ENCODE peak calls at places on chromosome 7, in seven cellular contexts. P is fibroblast of lung; B is foreskin fibroblast; S is activated naive CD4-positive, alpha-beta T cell; T is memory B cell; J is PC-3; K is T-helper 2 cell. A is an unnamed sample.

GRCh38 chr7:27546610-27547009 is 116.1 kb downstream of the HIBADH start:
- DNase-seq in T (no peak), K (no peak), S (no peak), P (no peak), J (peak), B (no peak), A (no peak)

GRCh38 chr7:17205850-17206353 is 92.5 kb upstream of the AHR start:
- DNase-seq in P (no peak), B (no peak), J (no peak), K (no peak), S (no peak), T (no peak), A (no peak)

GRCh38 chr7:116499168-116500070 is at the start of gene CAV2:
- DNase-seq in K (no peak), P (peak), J (peak), B (peak), T (peak), S (no peak), A (no peak)

GRCh38 chr7:158908552-158908951 is 52.2 kb downstream of the DYNC2I1 start:
- DNase-seq in J (no peak), T (no peak), B (no peak), S (no peak), P (no peak), K (no peak), A (no peak)

GRCh38 chr7:1936531-1937251 is 266.6 kb downstream of the ELFN1 start:
- DNase-seq in J (no peak), T (no peak), S (no peak), P (no peak), B (no peak), K (no peak), A (peak)

GRCh38 chr7:55140221-55140980 is 121.6 kb downstream of the EGFR start:
- DNase-seq in P (peak), T (no peak), S (no peak), K (no peak), J (no peak), B (peak), A (no peak)

GRCh38 chr7:22667562-22668239 is 59.3 kb upstream of the IL6 start:
- DNase-seq in P (peak), J (peak), B (peak), K (peak), T (no peak), S (no peak), A (no peak)

GRCh38 chr7:19269301-19269700 is 124.1 kb upstream of the FERD3L start:
- DNase-seq in K (no peak), P (no peak), J (no peak), T (no peak), S (no peak), B (peak), A (no peak)

GRCh38 chr7:123999698-124000097 is 33.2 kb downstream of the TMEM229A start:
- DNase-seq in S (no peak), J (no peak), B (no peak), P (peak), T (no peak), K (no peak), A (no peak)

GRCh38 chr7:157482517-157483120 is 145.8 kb downstream of the DNAJB6 start:
- DNase-seq in B (peak), T (no peak), S (no peak), K (peak), J (no peak), P (no peak), A (no peak)

GRCh38 chr7:98287486-98287959 is 6.0 kb downstream of the BRI3 start:
- DNase-seq in T (no peak), P (no peak), K (no peak), J (no peak), S (no peak), B (no peak), A (no peak)

GRCh38 chr7:135886334-135887132 is 90.6 kb downstream of the MTPN start:
- DNase-seq in K (no peak), P (no peak), S (no peak), T (no peak), B (no peak), J (no peak), A (no peak)

GRCh38 chr7:390761-391410 is 100.9 kb downstream of the FOXL3 start:
- DNase-seq in P (no peak), J (no peak), K (no peak), T (no peak), B (no peak), S (no peak), A (no peak)

GRCh38 chr7:129375221-129375938 is 58.9 kb upstream of the STRIP2 start:
- DNase-seq in P (no peak), S (no peak), J (no peak), K (no peak), B (no peak), T (no peak), A (no peak)

GRCh38 chr7:6489612-6490011 is 41.9 kb upstream of the DAGLB start:
- DNase-seq in S (no peak), P (no peak), B (no peak), T (no peak), J (no peak), K (peak), A (no peak)

GRCh38 chr7:147308539-147308938 is 1191.9 kb downstream of the CNTNAP2 start:
- DNase-seq in K (no peak), B (no peak), P (peak), S (no peak), T (no peak), J (no peak), A (no peak)

GRCh38 chr7:52355059-52355458 is 680.4 kb upstream of the POM121L12 start:
- DNase-seq in K (no peak), T (no peak), P (no peak), S (no peak), J (no peak), B (no peak), A (no peak)

GRCh38 chr7:16028103-16028502 is 341.6 kb upstream of the MEOX2 start:
- DNase-seq in P (peak), S (no peak), J (peak), T (no peak), K (no peak), B (peak), A (no peak)

GRCh38 chr7:56003749-56004148 is 39.4 kb downstream of the NIPSNAP2 start:
- DNase-seq in T (no peak), K (no peak), S (no peak), B (no peak), J (no peak), P (no peak), A (no peak)

GRCh38 chr7:78037603-78038002 is 239.0 kb downstream of the PHTF2 start:
- DNase-seq in P (no peak), T (no peak), K (no peak), S (no peak), B (no peak), J (no peak), A (no peak)

GRCh38 chr7:136403591-136403990 is 426.4 kb upstream of the MTPN start:
- DNase-seq in T (no peak), P (no peak), J (no peak), B (no peak), K (no peak), S (no peak), A (no peak)

GRCh38 chr7:47453093-47454056 is 128.5 kb downstream of the TNS3 start:
- DNase-seq in T (no peak), B (peak), J (peak), S (no peak), K (no peak), P (peak), A (no peak)

GRCh38 chr7:141001122-141001521 is 13.6 kb downstream of the MRPS33 start:
- DNase-seq in B (no peak), S (no peak), J (no peak), T (no peak), P (no peak), K (no peak), A (no peak)

GRCh38 chr7:5691536-5692090 is 89.8 kb downstream of the RNF216 start:
- DNase-seq in T (no peak), S (no peak), B (no peak), P (no peak), K (no peak), J (no peak), A (no peak)

GRCh38 chr7:106610996-106611886 is 49.7 kb downstream of the CCDC71L start:
- DNase-seq in P (peak), T (no peak), B (peak), J (peak), K (no peak), S (no peak), A (no peak)

GRCh38 chr7:26704786-26705185 is 159.6 kb downstream of the SKAP2 start:
- DNase-seq in J (no peak), K (no peak), S (no peak), T (no peak), B (peak), P (peak), A (no peak)

GRCh38 chr7:38796636-38797501 is 112.1 kb downstream of the VPS41 start:
- DNase-seq in B (peak), K (peak), P (peak), J (peak), S (no peak), T (peak), A (no peak)

GRCh38 chr7:5797179-5797578 is 15.7 kb upstream of the RNF216 start:
- DNase-seq in B (no peak), K (no peak), J (no peak), S (no peak), T (no peak), P (no peak), A (no peak)

GRCh38 chr7:149279111-149279743 is 17.2 kb downstream of the ZNF783 start:
- DNase-seq in P (no peak), K (no peak), J (no peak), T (no peak), B (no peak), S (no peak), A (no peak)

GRCh38 chr7:120554960-120555571 is 282.1 kb downstream of the KCND2 start:
- DNase-seq in J (peak), P (peak), T (no peak), S (no peak), K (peak), B (peak), A (no peak)

GRCh38 chr7:81158189-81158588 is 239.3 kb upstream of the SEMA3C start:
- DNase-seq in J (no peak), K (no peak), B (no peak), P (no peak), S (no peak), T (no peak), A (no peak)

GRCh38 chr7:83655951-83656556 is 7.1 kb upstream of the SEMA3E start:
- DNase-seq in T (no peak), J (peak), P (peak), K (peak), B (peak), S (no peak), A (no peak)

GRCh38 chr7:99784007-99784406 is at the start of gene CYP3A4:
- DNase-seq in S (no peak), J (no peak), B (peak), T (no peak), K (no peak), P (no peak), A (no peak)

GRCh38 chr7:101433688-101434087 is 71.0 kb downstream of the COL26A1 start:
- DNase-seq in P (no peak), K (no peak), B (no peak), S (no peak), T (no peak), J (no peak), A (no peak)

GRCh38 chr7:150966002-150966401 is 12.1 kb downstream of the KCNH2 start:
- DNase-seq in S (no peak), K (no peak), J (no peak), T (no peak), B (no peak), P (no peak), A (no peak)

GRCh38 chr7:56097700-56098099 is 4.9 kb upstream of the PHKG1 start:
- DNase-seq in B (peak), S (no peak), P (peak), J (peak), K (no peak), T (no peak), A (no peak)

GRCh38 chr7:137669706-137670105 is 177.1 kb downstream of the DGKI start:
- DNase-seq in P (no peak), T (no peak), B (peak), S (no peak), K (no peak), J (no peak), A (no peak)